ENCODE peak calls at places on chromosomes 6 and 20, in six cellular contexts. P, Y, L, W, A and R are unnamed samples.
A peak's percentile ranks its signal among the peaks of the same experiment; 100 is the strongest.

GRCh38 chr6:54299542-54300269 is 8.5 kb upstream of the TINAG start:
- DNase-seq in A (no peak), P (no peak), W (no peak), L (no peak), Y (no peak), R (no peak)

GRCh38 chr6:31122803-31123706 is 2.8 kb upstream of the CDSN start:
- DNase-seq in W (peak; percentile 89), L (no peak), A (no peak), Y (no peak), P (no peak), R (peak; percentile 78)

GRCh38 chr6:160667854-160668481 is 3.9 kb upstream of the LPA start:
- DNase-seq in Y (peak; percentile 35), W (no peak), A (no peak), L (no peak), P (peak; percentile 77), R (no peak)

GRCh38 chr6:43628392-43629103 is 516 bp downstream of the GTPBP2 start:
- DNase-seq in L (peak; percentile 17), Y (peak; percentile 56), W (peak; percentile 66), P (peak; percentile 78), A (no peak), R (peak; percentile 74)

GRCh38 chr20:12391099-12391498 is 473.4 kb downstream of the BTBD3 start:
- DNase-seq in L (no peak), Y (no peak), A (no peak), P (peak; percentile 55), W (no peak), R (no peak)

GRCh38 chr20:23273776-23274175 is 76.8 kb upstream of the NXT1 start:
- DNase-seq in P (no peak), A (no peak), W (no peak), L (no peak), Y (no peak), R (no peak)

GRCh38 chr6:168596316-168596715 is 155.3 kb downstream of the SMOC2 start:
- DNase-seq in Y (no peak), L (no peak), P (no peak), A (no peak), W (no peak), R (no peak)

GRCh38 chr6:6746334-6746969 is 157.9 kb downstream of the LY86 start:
- DNase-seq in P (no peak), L (no peak), A (no peak), W (peak; percentile 71), Y (no peak), R (no peak)

GRCh38 chr6:105603779-105604592 is 201.1 kb upstream of the PREP start:
- DNase-seq in P (no peak), W (no peak), Y (no peak), L (no peak), A (no peak), R (no peak)

GRCh38 chr6:112663705-112664104 is 316.6 kb downstream of the RFPL4B start:
- DNase-seq in P (no peak), L (no peak), W (no peak), A (no peak), Y (no peak), R (no peak)